ENCODE peak calls at places on chromosomes 3 and 15, in eight cellular contexts. S, N, C, I, F, H, L and J are unnamed samples.

GRCh38 chr3:12338595-12339546 is 50.0 kb downstream of the PPARG start:
- DNase-seq in S (no peak), N (no peak), C (no peak), I (no peak), F (no peak), H (no peak), L (no peak), J (no peak)

GRCh38 chr3:153670577-153670976 is 450.6 kb upstream of the ARHGEF26 start:
- DNase-seq in S (no peak), N (no peak), C (no peak), I (no peak), F (no peak), H (no peak), L (no peak), J (no peak)

GRCh38 chr15:44207643-44208042 is 12.6 kb upstream of the FRMD5 start:
- DNase-seq in S (peak), N (peak), C (peak), I (no peak), F (peak), H (peak), L (no peak), J (no peak)

GRCh38 chr3:37712918-37713819 is 148.5 kb upstream of the CTDSPL start:
- DNase-seq in S (no peak), N (peak), C (peak), I (no peak), F (no peak), H (peak), L (no peak), J (no peak)

GRCh38 chr3:31813197-31813596 is 167.9 kb downstream of the OSBPL10 start:
- DNase-seq in S (no peak), N (no peak), C (no peak), I (no peak), F (no peak), H (no peak), L (no peak), J (no peak)

GRCh38 chr3:196604548-196604947 is 34.9 kb upstream of the NRROS start:
- DNase-seq in S (no peak), N (no peak), C (no peak), I (no peak), F (no peak), H (no peak), L (no peak), J (no peak)

GRCh38 chr3:144556392-144556791 is 584.8 kb downstream of the DIPK2A start:
- DNase-seq in S (no peak), N (peak), C (peak), I (no peak), F (no peak), H (peak), L (no peak), J (no peak)

GRCh38 chr3:184769771-184770170 is 42.2 kb upstream of the VPS8 start:
- DNase-seq in S (no peak), N (no peak), C (no peak), I (no peak), F (no peak), H (no peak), L (no peak), J (no peak)

GRCh38 chr3:84136425-84136824 is 822.4 kb upstream of the CADM2 start:
- DNase-seq in S (no peak), N (no peak), C (no peak), I (no peak), F (no peak), H (no peak), L (no peak), J (no peak)

GRCh38 chr15:63165166-63165859 is 8.0 kb upstream of the RPS27L start:
- DNase-seq in S (no peak), N (no peak), C (no peak), I (no peak), F (no peak), H (no peak), L (no peak), J (no peak)

GRCh38 chr15:38226867-38227266 is 25.8 kb upstream of the SPRED1 start:
- DNase-seq in S (peak), N (peak), C (peak), I (peak), F (peak), H (peak), L (no peak), J (peak)

GRCh38 chr3:12483364-12483763 is 916 bp upstream of the TSEN2 start:
- DNase-seq in S (no peak), N (no peak), C (no peak), I (no peak), F (no peak), H (no peak), L (no peak), J (no peak)

GRCh38 chr3:16179771-16180736 is 5.6 kb downstream of the GALNT15 start:
- DNase-seq in S (peak), N (peak), C (peak), I (no peak), F (no peak), H (peak), L (no peak), J (no peak)

GRCh38 chr15:69042531-69042930 is 28.0 kb downstream of the NOX5 start:
- DNase-seq in S (no peak), N (no peak), C (no peak), I (no peak), F (no peak), H (no peak), L (no peak), J (no peak)

GRCh38 chr3:84836961-84837360 is 121.8 kb upstream of the CADM2 start:
- DNase-seq in S (no peak), N (no peak), C (no peak), I (peak), F (no peak), H (no peak), L (no peak), J (peak)

GRCh38 chr3:143145951-143146350 is 26.4 kb downstream of the CHST2 start:
- DNase-seq in S (no peak), N (no peak), C (no peak), I (no peak), F (no peak), H (no peak), L (no peak), J (no peak)

GRCh38 chr3:70298385-70298784 is 14.1 kb downstream of the MDFIC2 start:
- DNase-seq in S (no peak), N (peak), C (no peak), I (no peak), F (no peak), H (no peak), L (no peak), J (no peak)

GRCh38 chr3:33246786-33247185 is 28.2 kb upstream of the SUSD5 start:
- DNase-seq in S (no peak), N (no peak), C (no peak), I (no peak), F (no peak), H (no peak), L (no peak), J (no peak)

GRCh38 chr3:52490938-52491526 is 4.1 kb upstream of the STAB1 start:
- DNase-seq in S (no peak), N (peak), C (peak), I (no peak), F (peak), H (peak), L (no peak), J (peak)

GRCh38 chr3:126540342-126540849 is 16.4 kb downstream of the CHST13 start:
- DNase-seq in S (peak), N (peak), C (peak), I (peak), F (peak), H (peak), L (peak), J (peak)

GRCh38 chr3:24220859-24221657 is 273.6 kb downstream of the THRB start:
- DNase-seq in S (peak), N (peak), C (peak), I (peak), F (no peak), H (peak), L (no peak), J (no peak)

GRCh38 chr3:127070776-127071175 is 87.9 kb downstream of the PLXNA1 start:
- DNase-seq in S (no peak), N (no peak), C (no peak), I (no peak), F (no peak), H (no peak), L (no peak), J (no peak)

GRCh38 chr3:66390013-66390412 is 110.8 kb downstream of the LRIG1 start:
- DNase-seq in S (no peak), N (no peak), C (no peak), I (no peak), F (no peak), H (no peak), L (no peak), J (no peak)

GRCh38 chr3:184656991-184657669 is 54.7 kb downstream of the MAGEF1 start:
- DNase-seq in S (peak), N (peak), C (peak), I (no peak), F (no peak), H (peak), L (no peak), J (no peak)

GRCh38 chr15:44710236-44711088 is 661 bp downstream of the PATL2 start:
- DNase-seq in S (no peak), N (peak), C (peak), I (peak), F (peak), H (peak), L (no peak), J (no peak)

GRCh38 chr3:15051531-15051930 is 13.6 kb downstream of the MRPS25 start:
- DNase-seq in S (no peak), N (no peak), C (peak), I (peak), F (peak), H (peak), L (peak), J (peak)

GRCh38 chr15:35437157-35437556 is 108.8 kb downstream of the DPH6 start:
- DNase-seq in S (no peak), N (no peak), C (no peak), I (no peak), F (no peak), H (no peak), L (no peak), J (no peak)

GRCh38 chr3:131608296-131608695 is 105.5 kb upstream of the MRPL3 start:
- DNase-seq in S (no peak), N (no peak), C (no peak), I (no peak), F (no peak), H (no peak), L (no peak), J (no peak)

GRCh38 chr3:124985358-124985757 is 50.8 kb upstream of the MUC13 start:
- DNase-seq in S (peak), N (peak), C (peak), I (peak), F (no peak), H (peak), L (no peak), J (no peak)

GRCh38 chr3:128312271-128312670 is 154.4 kb downstream of the DNAJB8 start:
- DNase-seq in S (no peak), N (no peak), C (no peak), I (no peak), F (no peak), H (no peak), L (no peak), J (peak)

GRCh38 chr15:60376677-60377095 is 21.1 kb downstream of the ANXA2 start:
- DNase-seq in S (no peak), N (peak), C (no peak), I (no peak), F (no peak), H (no peak), L (no peak), J (peak)

GRCh38 chr3:17494117-17494809 is 248.2 kb downstream of the TBC1D5 start:
- DNase-seq in S (no peak), N (no peak), C (peak), I (no peak), F (no peak), H (no peak), L (no peak), J (no peak)

GRCh38 chr3:98778383-98778782 is 15.2 kb downstream of the ST3GAL6 start:
- DNase-seq in S (no peak), N (peak), C (peak), I (no peak), F (no peak), H (peak), L (no peak), J (no peak)

GRCh38 chr3:45529697-45530096 is 64.9 kb upstream of the LIMD1 start:
- DNase-seq in S (no peak), N (no peak), C (no peak), I (no peak), F (no peak), H (no peak), L (no peak), J (no peak)

GRCh38 chr3:187705164-187705563 is 2.8 kb upstream of the RTP2 start:
- DNase-seq in S (no peak), N (peak), C (peak), I (no peak), F (no peak), H (no peak), L (no peak), J (no peak)

GRCh38 chr3:175940881-175941280 is 1081.7 kb downstream of the NAALADL2 start:
- DNase-seq in S (no peak), N (no peak), C (no peak), I (peak), F (no peak), H (no peak), L (no peak), J (no peak)

GRCh38 chr15:78739996-78740903 is 71.0 kb downstream of the ADAMTS7 start:
- DNase-seq in S (no peak), N (no peak), C (peak), I (peak), F (peak), H (no peak), L (no peak), J (peak)

GRCh38 chr15:38972831-38973230 is 408.2 kb upstream of the RASGRP1 start:
- DNase-seq in S (no peak), N (peak), C (peak), I (no peak), F (no peak), H (no peak), L (no peak), J (no peak)

GRCh38 chr3:187473778-187474406 is 105.7 kb downstream of the RTP4 start:
- DNase-seq in S (no peak), N (no peak), C (no peak), I (no peak), F (no peak), H (peak), L (no peak), J (no peak)

GRCh38 chr15:57205027-57205855 is 171.1 kb upstream of the CGNL1 start:
- DNase-seq in S (no peak), N (no peak), C (no peak), I (no peak), F (no peak), H (no peak), L (no peak), J (no peak)

GRCh38 chr15:98419173-98419814 is 229.0 kb upstream of the IGF1R start:
- DNase-seq in S (no peak), N (no peak), C (no peak), I (no peak), F (no peak), H (no peak), L (no peak), J (no peak)

GRCh38 chr15:98412852-98413251 is 235.5 kb upstream of the IGF1R start:
- DNase-seq in S (no peak), N (no peak), C (no peak), I (no peak), F (no peak), H (no peak), L (no peak), J (no peak)

GRCh38 chr15:98417346-98417745 is 231.0 kb upstream of the IGF1R start:
- DNase-seq in S (no peak), N (no peak), C (no peak), I (no peak), F (no peak), H (no peak), L (no peak), J (no peak)

GRCh38 chr15:98413973-98414546 is 234.3 kb upstream of the IGF1R start:
- DNase-seq in S (no peak), N (no peak), C (no peak), I (no peak), F (no peak), H (no peak), L (no peak), J (no peak)

DNA sequence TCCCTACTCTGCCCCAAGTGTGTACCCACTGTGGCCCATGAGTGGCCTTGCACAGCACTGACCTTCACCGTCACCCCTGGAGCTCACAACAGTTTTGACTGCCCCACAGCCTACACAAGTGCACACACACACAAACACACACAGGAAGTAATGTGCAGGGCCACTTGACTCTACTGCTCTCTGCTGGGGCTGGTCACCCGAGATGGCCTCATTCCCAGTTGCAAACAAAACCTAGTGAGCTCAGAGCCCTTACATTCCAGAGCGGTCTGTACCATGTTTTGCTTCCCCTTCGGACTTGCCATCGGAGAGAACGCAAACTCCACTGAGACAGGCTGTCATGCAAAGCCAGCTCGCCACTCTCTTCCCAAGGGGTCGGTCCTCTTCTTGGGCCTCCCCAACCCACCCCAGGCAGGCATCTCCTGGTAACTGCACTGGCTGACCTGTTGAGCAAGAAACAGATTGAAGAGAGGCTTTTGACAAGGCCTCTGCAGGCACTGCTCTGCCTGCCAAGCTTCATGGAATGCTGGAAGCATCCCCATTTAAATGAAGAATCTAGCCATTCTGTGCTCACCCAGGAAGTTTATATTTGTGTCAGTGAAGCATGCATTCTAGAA is 232.0 kb upstream of the IGF1R start:
- DNase-seq in S (no peak), N (no peak), C (no peak), I (no peak), F (no peak), H (no peak), L (no peak), J (no peak)
- TF ChIP-seq CTCF in S (no peak), N (no peak), C (no peak), I (no peak), F (no peak), H (no peak), L (no peak), J (no peak)

GRCh38 chr3:140563206-140563605 is 114.7 kb upstream of the TRIM42 start:
- DNase-seq in S (no peak), N (no peak), C (no peak), I (no peak), F (no peak), H (no peak), L (no peak), J (no peak)
- TF ChIP-seq CTCF in S (no peak), N (no peak), C (no peak), I (no peak), F (no peak), H (no peak), L (no peak), J (no peak)

GRCh38 chr15:43194775-43195174 is 9.6 kb downstream of the CCNDBP1 start:
- DNase-seq in S (no peak), N (no peak), C (no peak), I (no peak), F (no peak), H (no peak), L (no peak), J (no peak)

GRCh38 chr15:43199945-43200488 is 14.8 kb downstream of the CCNDBP1 start:
- DNase-seq in S (no peak), N (no peak), C (no peak), I (no peak), F (no peak), H (no peak), L (no peak), J (no peak)

GRCh38 chr15:43204016-43204901 is 16.6 kb downstream of the EPB42 start:
- DNase-seq in S (peak), N (peak), C (peak), I (peak), F (peak), H (peak), L (no peak), J (no peak)

GRCh38 chr15:43196760-43197548 is 11.8 kb downstream of the CCNDBP1 start:
- DNase-seq in S (no peak), N (no peak), C (no peak), I (no peak), F (no peak), H (no peak), L (no peak), J (no peak)

GRCh38 chr15:43198992-43199391 is 13.8 kb downstream of the CCNDBP1 start:
- DNase-seq in S (no peak), N (no peak), C (no peak), I (no peak), F (no peak), H (no peak), L (no peak), J (no peak)
- TF ChIP-seq CTCF in S (no peak), N (no peak), C (no peak), I (no peak), F (no peak), H (no peak), L (no peak), J (no peak)

GRCh38 chr15:75170711-75171341 is 30.9 kb upstream of the C15orf39 start:
- DNase-seq in S (no peak), N (no peak), C (no peak), I (no peak), F (peak), H (no peak), L (no peak), J (no peak)

GRCh38 chr15:75168374-75168773 is 33.3 kb upstream of the C15orf39 start:
- DNase-seq in S (no peak), N (no peak), C (no peak), I (no peak), F (no peak), H (no peak), L (no peak), J (no peak)

GRCh38 chr15:75164625-75165024 is 37.1 kb upstream of the C15orf39 start:
- DNase-seq in S (no peak), N (no peak), C (no peak), I (no peak), F (no peak), H (no peak), L (no peak), J (no peak)

GRCh38 chr15:75170203-75170602 is 31.5 kb upstream of the C15orf39 start:
- DNase-seq in S (no peak), N (no peak), C (no peak), I (no peak), F (no peak), H (no peak), L (no peak), J (no peak)

DNA sequence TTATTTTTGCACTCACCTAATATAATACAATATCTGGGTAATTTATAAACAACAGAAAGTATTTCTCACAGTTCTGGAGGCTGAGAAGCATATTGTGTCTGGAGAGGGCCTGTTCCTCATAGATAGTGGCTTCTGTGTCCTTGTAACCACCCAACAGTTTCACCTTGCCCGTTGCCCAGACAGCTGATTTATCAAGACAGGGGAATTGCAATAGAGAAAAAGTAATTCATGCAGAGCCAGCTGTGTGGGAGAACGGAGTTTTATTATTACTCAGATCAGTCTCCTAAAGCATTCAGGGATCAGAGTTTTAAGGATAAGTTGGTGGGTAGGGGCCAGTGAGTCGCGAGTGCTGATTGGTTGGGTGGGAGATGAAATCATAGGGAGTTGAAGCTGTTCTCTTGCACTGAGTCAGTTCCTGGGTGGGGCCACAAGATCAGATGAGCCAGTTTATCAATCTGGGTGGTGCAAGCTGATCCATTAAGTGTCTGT is 34.0 kb upstream of the C15orf39 start:
- DNase-seq in S (no peak), N (peak), C (peak), I (no peak), F (peak), H (peak), L (no peak), J (no peak)
- TF ChIP-seq CTCF in S (no peak), N (no peak), C (no peak), I (no peak), F (no peak), H (no peak), L (no peak), J (no peak)

DNA sequence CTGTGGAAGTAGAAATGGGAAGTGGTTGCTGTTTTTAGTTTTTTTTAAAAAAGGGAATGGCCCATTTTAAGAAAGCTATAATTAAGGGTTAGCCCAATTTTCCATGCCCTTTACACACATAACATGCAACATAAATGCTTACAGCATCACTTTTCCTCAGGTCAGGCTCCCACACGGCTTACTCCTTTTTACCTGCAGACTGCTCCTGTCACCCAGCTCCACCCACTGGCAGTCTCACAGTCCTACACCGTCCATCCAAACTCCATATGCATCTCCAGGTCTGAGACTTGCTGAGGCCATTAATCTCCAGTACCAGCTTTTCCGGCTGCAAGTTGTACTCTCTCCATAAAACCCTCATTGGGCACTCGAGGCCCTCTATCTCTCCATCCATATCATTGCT is 19.7 kb downstream of the MORC1 start:
- DNase-seq in S (no peak), N (no peak), C (no peak), I (peak), F (no peak), H (no peak), L (no peak), J (no peak)
- TF ChIP-seq CTCF in S (no peak), N (no peak), C (peak), I (peak), F (no peak), H (peak), L (peak), J (no peak)

GRCh38 chr3:161371441-161372320 is at the start of gene SPTSSB:
- DNase-seq in S (no peak), N (no peak), C (peak), I (peak), F (peak), H (peak), L (peak), J (peak)
- TF ChIP-seq CTCF in S (peak), N (peak), C (peak), I (peak), F (no peak), H (peak), L (peak), J (no peak)